ENCODE peak calls at places on chromosomes 12 and 14, in five cellular contexts. A, J, D, W and Y are unnamed samples.

GRCh38 chr12:105192624-105193225 is 43.2 kb downstream of the APPL2 start:
- DNase-seq in A (no peak), J (no peak), D (no peak), W (no peak), Y (no peak)

GRCh38 chr12:56574210-56574609 is 52.6 kb downstream of the RBMS2 start:
- DNase-seq in A (peak), J (no peak), D (no peak), W (no peak), Y (no peak)

GRCh38 chr14:37090026-37090425 is 82.4 kb downstream of the SLC25A21 start:
- DNase-seq in A (peak), J (no peak), D (no peak), W (no peak), Y (no peak)

GRCh38 chr14:59920378-59920683 is 387 bp downstream of the LRRC9 start:
- DNase-seq in A (no peak), J (no peak), D (no peak), W (peak), Y (no peak)

GRCh38 chr12:6458281-6459003 is 6.6 kb downstream of the TAPBPL start:
- DNase-seq in A (no peak), J (no peak), D (no peak), W (no peak), Y (no peak)

GRCh38 chr12:109711596-109712461 is 1.8 kb upstream of the FAM222A start:
- DNase-seq in A (no peak), J (no peak), D (no peak), W (no peak), Y (no peak)

GRCh38 chr14:61860294-61860918 is 98.2 kb downstream of the SNAPC1 start:
- DNase-seq in A (peak), J (peak), D (peak), W (peak), Y (peak)

GRCh38 chr12:90280564-90281058 is 572.0 kb upstream of the ATP2B1 start:
- DNase-seq in A (no peak), J (no peak), D (no peak), W (no peak), Y (no peak)

GRCh38 chr12:103586132-103586531 is 941 bp upstream of the STAB2 start:
- DNase-seq in A (no peak), J (no peak), D (no peak), W (no peak), Y (no peak)

GRCh38 chr14:70472253-70473159 is 20.5 kb downstream of the ADAM21 start:
- DNase-seq in A (no peak), J (no peak), D (no peak), W (no peak), Y (no peak)

DNA sequence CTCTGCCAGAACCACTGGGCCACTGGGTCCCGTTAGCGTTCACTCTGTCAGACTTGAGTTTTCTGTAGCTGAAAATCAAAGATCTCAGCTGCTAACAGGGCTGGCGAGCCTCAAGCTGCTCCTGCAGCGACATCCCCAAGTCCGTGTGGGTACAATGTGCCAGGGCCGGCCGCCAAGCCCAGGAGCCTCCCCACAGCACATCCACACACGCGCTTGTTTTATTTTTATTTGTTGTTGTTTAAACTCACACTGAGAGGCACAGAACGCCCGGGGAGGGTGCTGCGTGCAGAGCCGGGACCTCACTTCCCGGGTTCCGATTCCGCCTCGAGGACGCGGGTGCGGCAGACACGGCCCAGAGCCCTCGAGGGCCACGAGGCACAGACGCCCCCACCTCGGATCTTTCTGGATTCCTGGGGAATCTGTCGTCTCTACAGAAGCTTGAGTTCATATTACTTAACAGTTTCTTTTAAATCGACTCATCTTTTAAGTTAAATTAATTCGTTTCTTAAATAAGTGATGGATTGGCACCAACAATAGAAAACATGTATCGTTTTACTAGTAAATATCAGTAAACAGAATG is 9.3 kb downstream of the GALNT9 start:
- DNase-seq in A (no peak), J (no peak), D (no peak), W (no peak), Y (no peak)
- TF ChIP-seq CTCF in A (no peak), J (no peak), D (no peak), W (no peak), Y (no peak)

GRCh38 chr12:102169922-102170698 is 27.5 kb downstream of the PMCH start:
- DNase-seq in A (peak), J (peak), D (no peak), W (no peak), Y (no peak)
- TF ChIP-seq CTCF in A (peak), J (peak), D (peak), W (peak), Y (peak)

DNA sequence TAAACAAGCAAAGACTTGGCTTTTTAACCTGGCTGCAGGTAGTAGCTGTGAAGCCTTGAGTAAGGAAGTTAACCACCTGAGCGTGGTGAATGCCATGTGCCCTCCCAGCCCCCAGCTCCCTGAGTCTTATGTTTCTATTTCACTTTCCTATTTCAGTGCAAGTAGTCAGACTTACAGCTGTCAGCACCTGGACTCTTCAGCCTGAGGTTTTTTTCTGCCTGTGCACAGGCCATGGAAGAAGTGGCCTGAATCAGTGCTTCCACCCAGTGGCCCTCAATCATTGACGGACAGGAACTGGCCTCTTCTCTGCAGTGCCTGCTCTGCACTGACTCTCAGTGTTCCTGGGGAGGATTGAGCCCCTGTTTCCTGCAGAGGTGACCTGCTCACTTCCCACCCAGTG is 796.4 kb downstream of the MED13L start:
- DNase-seq in A (no peak), J (no peak), D (no peak), W (no peak), Y (no peak)
- TF ChIP-seq CTCF in A (peak), J (no peak), D (no peak), W (no peak), Y (no peak)

GRCh38 chr12:100293017-100293416 is 26.0 kb downstream of the SCYL2 start:
- DNase-seq in A (no peak), J (no peak), D (no peak), W (no peak), Y (no peak)
- TF ChIP-seq CTCF in A (no peak), J (no peak), D (no peak), W (no peak), Y (no peak)

DNA sequence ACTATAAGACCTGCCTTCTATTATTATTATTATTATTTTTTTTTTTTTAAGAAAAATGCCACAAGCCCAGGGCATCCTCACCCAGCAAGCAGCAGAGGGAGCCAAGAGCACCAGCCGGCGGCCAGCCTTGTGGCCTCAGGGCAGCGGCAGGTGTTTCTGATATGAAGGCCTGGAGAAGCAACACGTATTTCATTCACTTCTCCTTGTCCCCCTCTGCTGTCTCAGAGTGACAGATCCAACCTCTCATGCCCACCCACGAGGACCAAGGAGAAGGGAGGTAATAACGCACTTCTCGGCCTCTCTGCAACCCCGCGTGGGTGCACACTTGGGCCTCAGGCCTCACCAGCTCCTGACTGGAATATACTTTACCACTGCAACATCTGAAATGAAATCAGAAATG is 25.4 kb downstream of the CDC42BPB start:
- DNase-seq in A (peak), J (no peak), D (no peak), W (peak), Y (no peak)
- TF ChIP-seq CTCF in A (peak), J (no peak), D (no peak), W (peak), Y (no peak)

GRCh38 chr14:99871771-99872170 is 78.6 kb downstream of the EML1 start:
- DNase-seq in A (no peak), J (no peak), D (no peak), W (no peak), Y (no peak)

GRCh38 chr14:99873653-99874052 is 80.4 kb downstream of the EML1 start:
- DNase-seq in A (no peak), J (no peak), D (no peak), W (no peak), Y (no peak)

GRCh38 chr14:99875421-99875820 is 82.2 kb downstream of the EML1 start:
- DNase-seq in A (no peak), J (no peak), D (no peak), W (no peak), Y (no peak)

GRCh38 chr14:99870617-99871016 is 77.4 kb downstream of the EML1 start:
- DNase-seq in A (no peak), J (no peak), D (no peak), W (no peak), Y (no peak)

GRCh38 chr14:99872786-99873440 is 79.7 kb downstream of the EML1 start:
- DNase-seq in A (no peak), J (no peak), D (no peak), W (no peak), Y (no peak)
- TF ChIP-seq CTCF in A (no peak), J (no peak), D (no peak), W (no peak), Y (no peak)

GRCh38 chr12:1504304-1505150 is 89.9 kb downstream of the FBXL14 start:
- DNase-seq in A (no peak), J (no peak), D (no peak), W (peak), Y (no peak)

GRCh38 chr12:1501695-1502440 is 92.5 kb downstream of the FBXL14 start:
- DNase-seq in A (no peak), J (no peak), D (no peak), W (no peak), Y (no peak)

GRCh38 chr12:1502441-1502785 is 92.0 kb downstream of the FBXL14 start:
- DNase-seq in A (peak), J (no peak), D (no peak), W (no peak), Y (no peak)

GRCh38 chr12:1503281-1503711 is 91.1 kb downstream of the FBXL14 start:
- DNase-seq in A (no peak), J (no peak), D (no peak), W (no peak), Y (no peak)

DNA sequence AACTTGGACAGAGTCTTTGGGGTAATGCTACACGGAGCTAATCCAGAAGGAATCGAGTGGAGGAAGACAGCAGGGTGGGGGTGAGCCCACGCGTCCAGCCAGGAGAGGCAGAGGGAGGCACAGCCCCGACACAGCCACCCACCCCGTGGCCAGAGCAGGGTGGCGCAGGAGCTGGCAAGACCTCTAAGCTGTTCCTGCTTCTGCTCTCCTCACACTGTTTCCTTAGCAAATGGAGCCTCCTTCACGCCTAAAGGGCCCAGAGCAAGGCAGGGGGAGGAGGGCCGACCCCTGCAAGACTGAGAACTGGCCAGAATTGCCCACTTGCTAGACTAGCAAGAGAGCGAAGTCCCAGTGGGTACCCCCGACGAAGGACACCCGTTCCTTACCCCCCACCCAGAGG is 91.5 kb downstream of the FBXL14 start:
- DNase-seq in A (no peak), J (no peak), D (no peak), W (no peak), Y (no peak)
- TF ChIP-seq CTCF in A (peak), J (no peak), D (no peak), W (no peak), Y (no peak)